ENCODE peak calls at places on chromosomes 4 and X, in four cellular contexts. One of them, this sample, is unnamed.

GRCh38 chr4:189769131-189769530 is 171.5 kb upstream of the FRG1 start:
- DNase-seq in tibial nerve: no peak
- DNase-seq in DND-41: peak
- DNase-seq in WTC11: no peak
- DNase-seq in this sample: no peak

GRCh38 chr4:85531575-85532339 is 56.8 kb downstream of the ARHGAP24 start:
- DNase-seq in tibial nerve: no peak
- DNase-seq in WTC11: no peak
- DNase-seq in DND-41: no peak
- DNase-seq in this sample: no peak

GRCh38 chr4:114911141-114911540 is 202.3 kb downstream of the NDST4 start:
- DNase-seq in DND-41: no peak
- DNase-seq in WTC11: no peak
- DNase-seq in tibial nerve: no peak
- DNase-seq in this sample: no peak

GRCh38 chrX:36071064-36071463 is 151.5 kb downstream of the CFAP47 start:
- DNase-seq in tibial nerve: no peak
- DNase-seq in WTC11: no peak
- DNase-seq in DND-41: no peak
- DNase-seq in this sample: no peak

GRCh38 chr4:87117051-87117729 is 103.2 kb downstream of the KLHL8 start:
- DNase-seq in tibial nerve: no peak
- DNase-seq in WTC11: no peak
- DNase-seq in DND-41: no peak
- DNase-seq in this sample: no peak

GRCh38 chr4:178395798-178396197 is 953.6 kb upstream of the AGA start:
- DNase-seq in WTC11: no peak
- DNase-seq in tibial nerve: no peak
- DNase-seq in DND-41: no peak
- DNase-seq in this sample: no peak

GRCh38 chrX:24860140-24860539 is 155.6 kb downstream of the ARX start:
- DNase-seq in tibial nerve: no peak
- DNase-seq in WTC11: no peak
- DNase-seq in DND-41: no peak
- DNase-seq in this sample: no peak

GRCh38 chr4:20395160-20395773 is 143.6 kb downstream of the SLIT2 start:
- DNase-seq in WTC11: peak
- DNase-seq in DND-41: peak
- DNase-seq in tibial nerve: no peak
- DNase-seq in this sample: peak

GRCh38 chrX:1388651-1389050 is 3.3 kb downstream of the SLC25A6 start:
- DNase-seq in WTC11: peak
- DNase-seq in DND-41: no peak
- DNase-seq in tibial nerve: no peak
- DNase-seq in this sample: no peak

GRCh38 chrX:46447384-46447783 is 97.8 kb downstream of the ZNF674 start:
- DNase-seq in WTC11: no peak
- DNase-seq in DND-41: no peak
- DNase-seq in tibial nerve: peak
- DNase-seq in this sample: no peak

GRCh38 chr4:1469596-1470392 is 63.6 kb upstream of the NKX1-1 start:
- DNase-seq in DND-41: no peak
- DNase-seq in WTC11: peak
- DNase-seq in tibial nerve: no peak
- DNase-seq in this sample: no peak

GRCh38 chr4:90815569-90815968 is 688.4 kb downstream of the CCSER1 start:
- DNase-seq in tibial nerve: no peak
- DNase-seq in WTC11: no peak
- DNase-seq in DND-41: no peak
- DNase-seq in this sample: no peak

GRCh38 chrX:10039821-10040793 is 72.9 kb downstream of the CLDN34 start:
- DNase-seq in tibial nerve: no peak
- DNase-seq in WTC11: no peak
- DNase-seq in DND-41: no peak
- DNase-seq in this sample: no peak

GRCh38 chr4:1462009-1462767 is 55.9 kb upstream of the NKX1-1 start:
- DNase-seq in WTC11: no peak
- DNase-seq in DND-41: no peak
- DNase-seq in tibial nerve: no peak
- DNase-seq in this sample: no peak

GRCh38 chr4:54620773-54621172 is 37.0 kb upstream of the KIT start:
- DNase-seq in tibial nerve: no peak
- DNase-seq in WTC11: no peak
- DNase-seq in DND-41: no peak
- DNase-seq in this sample: no peak

GRCh38 chr4:94395541-94395940 is 52.9 kb upstream of the HPGDS start:
- DNase-seq in WTC11: no peak
- DNase-seq in tibial nerve: no peak
- DNase-seq in DND-41: no peak
- DNase-seq in this sample: no peak

GRCh38 chr4:36237366-36238353 is 6.7 kb downstream of the ARAP2 start:
- DNase-seq in WTC11: no peak
- DNase-seq in DND-41: no peak
- DNase-seq in tibial nerve: no peak
- DNase-seq in this sample: no peak

GRCh38 chr4:89422441-89422950 is 114.9 kb upstream of the GPRIN3 start:
- DNase-seq in tibial nerve: no peak
- DNase-seq in DND-41: no peak
- DNase-seq in WTC11: no peak
- DNase-seq in this sample: no peak

GRCh38 chr4:183876268-183876934 is 28.7 kb upstream of the STOX2 start:
- DNase-seq in DND-41: no peak
- DNase-seq in tibial nerve: no peak
- DNase-seq in WTC11: no peak
- DNase-seq in this sample: no peak

GRCh38 chr4:82748176-82748575 is 50.4 kb downstream of the SCD5 start:
- DNase-seq in WTC11: no peak
- DNase-seq in DND-41: no peak
- DNase-seq in tibial nerve: no peak
- DNase-seq in this sample: no peak

GRCh38 chr4:24778427-24779225 is 16.7 kb upstream of the SOD3 start:
- DNase-seq in WTC11: no peak
- DNase-seq in DND-41: no peak
- DNase-seq in tibial nerve: peak
- DNase-seq in this sample: no peak

GRCh38 chr4:71229477-71230257 is 109.2 kb upstream of the SLC4A4 start:
- DNase-seq in DND-41: peak
- DNase-seq in tibial nerve: no peak
- DNase-seq in WTC11: peak
- DNase-seq in this sample: peak

GRCh38 chr4:6402566-6403399 is 69.6 kb downstream of the PPP2R2C start:
- DNase-seq in WTC11: no peak
- DNase-seq in tibial nerve: no peak
- DNase-seq in DND-41: no peak
- DNase-seq in this sample: no peak
- TF ChIP-seq CTCF in WTC11: no peak
- TF ChIP-seq CTCF in tibial nerve: no peak
- TF ChIP-seq CTCF in DND-41: no peak
- TF ChIP-seq CTCF in this sample: no peak

GRCh38 chr4:153645183-153645582 is 38.9 kb upstream of the TLR2 start:
- DNase-seq in DND-41: no peak
- DNase-seq in tibial nerve: no peak
- DNase-seq in WTC11: peak
- DNase-seq in this sample: no peak

GRCh38 chr4:153647975-153648374 is 36.1 kb upstream of the TLR2 start:
- DNase-seq in WTC11: no peak
- DNase-seq in DND-41: no peak
- DNase-seq in tibial nerve: no peak
- DNase-seq in this sample: no peak

GRCh38 chr4:153651041-153651960 is 32.8 kb upstream of the TLR2 start:
- DNase-seq in tibial nerve: peak
- DNase-seq in WTC11: no peak
- DNase-seq in DND-41: peak
- DNase-seq in this sample: no peak

GRCh38 chr4:153651961-153652784 is 31.9 kb upstream of the TLR2 start:
- DNase-seq in DND-41: no peak
- DNase-seq in tibial nerve: no peak
- DNase-seq in WTC11: no peak
- DNase-seq in this sample: no peak

DNA sequence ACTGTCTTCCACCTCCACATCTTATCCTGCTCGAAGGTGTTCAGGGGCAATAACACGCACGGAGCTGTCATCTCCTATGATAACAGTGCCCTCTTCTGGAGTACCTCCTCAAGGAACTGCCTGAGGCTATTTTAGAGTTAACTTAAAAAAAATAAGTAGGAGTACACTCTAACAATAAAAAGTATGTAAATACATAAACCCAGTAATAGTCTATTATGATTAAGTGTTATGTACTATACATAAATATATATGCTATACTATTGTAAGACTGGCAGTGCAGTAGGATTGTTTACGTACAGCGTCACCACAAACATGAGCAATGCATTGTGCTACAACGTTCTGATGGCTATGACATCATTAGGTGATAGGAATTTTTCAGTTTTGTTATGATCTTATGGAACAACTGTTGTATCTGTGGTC is 34.5 kb upstream of the TLR2 start:
- DNase-seq in WTC11: peak
- DNase-seq in DND-41: peak
- DNase-seq in tibial nerve: no peak
- DNase-seq in this sample: no peak
- TF ChIP-seq CTCF in WTC11: no peak
- TF ChIP-seq CTCF in DND-41: peak
- TF ChIP-seq CTCF in tibial nerve: no peak
- TF ChIP-seq CTCF in this sample: no peak

GRCh38 chr4:106875340-106875739 is 160.8 kb downstream of the DKK2 start:
- DNase-seq in DND-41: no peak
- DNase-seq in tibial nerve: no peak
- DNase-seq in WTC11: peak
- DNase-seq in this sample: no peak
- TF ChIP-seq CTCF in DND-41: no peak
- TF ChIP-seq CTCF in tibial nerve: no peak
- TF ChIP-seq CTCF in WTC11: peak
- TF ChIP-seq CTCF in this sample: no peak

GRCh38 chr4:61085534-61085933 is 114.6 kb upstream of the ADGRL3 start:
- DNase-seq in WTC11: no peak
- DNase-seq in DND-41: no peak
- DNase-seq in tibial nerve: no peak
- DNase-seq in this sample: no peak

GRCh38 chr4:61079427-61079826 is 120.7 kb upstream of the ADGRL3 start:
- DNase-seq in DND-41: no peak
- DNase-seq in tibial nerve: no peak
- DNase-seq in WTC11: no peak
- DNase-seq in this sample: no peak

GRCh38 chr4:61079976-61080375 is 120.2 kb upstream of the ADGRL3 start:
- DNase-seq in DND-41: no peak
- DNase-seq in WTC11: no peak
- DNase-seq in tibial nerve: no peak
- DNase-seq in this sample: no peak
- TF ChIP-seq CTCF in DND-41: no peak
- TF ChIP-seq CTCF in WTC11: no peak
- TF ChIP-seq CTCF in tibial nerve: no peak
- TF ChIP-seq CTCF in this sample: no peak

DNA sequence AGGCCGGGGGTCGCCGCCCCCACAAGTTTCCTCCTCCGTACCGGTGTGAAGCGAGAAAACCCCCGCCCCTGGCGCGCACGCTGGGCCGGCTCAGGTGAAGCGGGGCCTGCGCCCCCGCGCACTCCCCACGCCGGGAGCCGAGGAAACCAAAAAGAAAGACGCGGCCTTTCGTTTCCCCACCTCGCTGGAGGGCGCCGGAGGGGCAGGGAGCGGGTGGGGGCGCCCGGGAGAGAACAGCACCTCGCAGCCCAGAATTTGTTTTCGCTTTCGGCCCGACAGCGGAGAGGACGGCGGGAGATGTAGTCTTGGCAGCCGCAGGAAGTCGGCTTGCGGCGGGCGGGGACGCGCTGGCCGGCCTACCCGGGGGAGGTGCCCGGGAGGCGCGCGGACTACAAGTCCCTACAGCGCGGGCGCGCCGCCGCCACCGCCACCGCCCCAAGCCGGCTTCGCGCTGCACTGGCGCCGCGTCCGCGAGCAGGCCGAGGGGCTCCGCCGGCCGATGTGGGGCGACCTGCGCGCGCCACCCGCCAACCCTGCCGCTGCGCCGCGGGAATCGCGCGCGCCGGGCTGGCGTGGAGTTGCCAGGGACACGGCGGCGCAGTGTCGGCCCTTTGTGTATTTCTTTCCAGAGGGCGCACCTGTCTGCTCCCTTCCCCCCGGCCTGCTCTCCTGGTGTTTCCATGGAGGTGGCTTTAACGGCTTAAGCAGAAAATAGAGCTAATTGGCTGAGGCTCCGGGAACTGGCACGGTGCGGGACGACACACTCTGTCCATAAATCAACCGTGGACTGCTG is at the start of gene OTUD4:
- DNase-seq in tibial nerve: peak
- DNase-seq in DND-41: peak
- DNase-seq in WTC11: peak
- DNase-seq in this sample: peak
- TF ChIP-seq CTCF in tibial nerve: peak
- TF ChIP-seq CTCF in DND-41: peak
- TF ChIP-seq CTCF in WTC11: no peak
- TF ChIP-seq CTCF in this sample: no peak

DNA sequence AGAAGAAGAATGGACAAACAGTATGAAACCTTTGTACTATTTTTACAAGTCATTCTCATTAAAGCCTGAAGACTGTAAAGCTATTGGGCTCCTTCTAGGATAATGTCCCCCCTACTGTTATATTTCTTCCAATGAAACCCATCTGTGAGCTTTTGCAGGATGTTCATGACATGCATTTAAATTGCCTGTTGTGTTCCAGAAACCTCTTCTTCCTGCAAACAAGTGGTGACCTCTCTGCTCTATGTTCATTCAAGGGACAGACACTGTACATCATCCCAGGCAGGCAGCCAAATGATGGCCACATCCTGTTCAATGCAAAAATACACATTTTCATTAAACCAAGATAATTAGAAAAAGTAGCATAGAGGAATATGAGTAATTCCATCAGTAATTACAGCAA is 128.0 kb downstream of the C4orf33 start:
- DNase-seq in DND-41: no peak
- DNase-seq in tibial nerve: no peak
- DNase-seq in WTC11: no peak
- DNase-seq in this sample: no peak
- TF ChIP-seq CTCF in DND-41: no peak
- TF ChIP-seq CTCF in tibial nerve: no peak
- TF ChIP-seq CTCF in WTC11: no peak
- TF ChIP-seq CTCF in this sample: no peak

DNA sequence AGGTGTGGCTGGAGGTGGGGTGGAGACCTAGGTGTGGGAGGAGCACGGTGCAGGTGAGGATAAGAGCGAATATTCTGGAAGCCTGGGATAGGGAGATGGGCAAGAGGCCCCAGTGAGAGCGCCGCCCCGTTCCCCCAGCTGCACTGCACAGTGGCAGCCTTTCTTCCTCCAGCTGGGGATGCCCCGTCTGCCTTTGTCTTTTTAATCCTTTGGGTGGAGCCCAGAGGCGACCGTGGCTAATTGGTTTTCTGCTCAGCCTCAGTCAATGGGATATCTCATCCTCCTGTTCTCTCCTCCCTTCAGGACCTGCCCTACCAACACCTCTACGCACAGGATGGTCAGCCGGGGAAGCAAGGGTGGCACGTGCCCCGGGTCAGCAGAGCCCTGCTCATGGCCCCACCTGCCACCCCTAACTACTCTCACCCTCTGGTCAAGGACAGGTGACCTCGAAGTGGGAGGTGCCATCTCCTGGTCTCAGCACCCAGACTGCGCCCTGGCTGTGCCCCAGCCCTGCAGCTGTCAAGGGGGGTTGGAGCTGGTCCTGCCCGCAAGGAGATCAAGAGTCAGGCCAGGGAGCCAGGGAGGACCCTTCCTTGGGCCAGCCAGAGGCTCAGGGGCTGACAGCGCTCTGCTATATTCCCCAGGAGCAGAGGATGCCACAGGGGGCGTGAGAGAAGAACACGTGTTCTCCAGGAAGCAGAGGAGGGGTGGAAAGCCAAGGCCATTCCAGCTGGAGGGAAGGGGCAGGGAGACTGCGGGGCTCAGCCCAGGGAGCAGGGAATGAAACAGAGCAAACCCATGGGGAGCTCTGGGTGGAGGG is 64.0 kb downstream of the ADRA2C start:
- DNase-seq in WTC11: peak
- DNase-seq in tibial nerve: no peak
- DNase-seq in DND-41: no peak
- DNase-seq in this sample: no peak
- TF ChIP-seq CTCF in WTC11: no peak
- TF ChIP-seq CTCF in tibial nerve: no peak
- TF ChIP-seq CTCF in DND-41: no peak
- TF ChIP-seq CTCF in this sample: no peak